ENCODE peak calls at places on chromosomes 11 and 22, in seven cellular contexts. U, C, I, F, G, N and J are unnamed samples.

GRCh38 chr22:40709752-40710413 is 30.6 kb downstream of the MCHR1 start:
- DNase-seq in G (no peak), U (no peak), N (no peak), F (no peak), I (peak; percentile 25), C (no peak), J (peak; percentile 32)

GRCh38 chr11:115238802-115239201 is 265.4 kb downstream of the CADM1 start:
- DNase-seq in U (no peak), F (no peak), C (no peak), G (no peak), N (no peak), I (no peak), J (no peak)

GRCh38 chr22:23837911-23838685 is 708 bp downstream of the DERL3 start:
- DNase-seq in C (no peak), U (no peak), G (no peak), N (no peak), F (no peak), I (no peak), J (no peak)

GRCh38 chr11:396948-397548 is 3.0 kb downstream of the PKP3 start:
- DNase-seq in N (no peak), I (peak; percentile 58), F (peak; percentile 63), G (peak; percentile 47), U (no peak), C (no peak), J (no peak)

GRCh38 chr11:62552931-62553838 is 6.6 kb upstream of the AHNAK start:
- DNase-seq in U (peak; percentile 91), I (peak; percentile 90), F (peak; percentile 81), G (peak; percentile 67), N (peak; percentile 47), C (peak; percentile 72), J (peak; percentile 79)

GRCh38 chr11:130781906-130782305 is 134.4 kb downstream of the SNX19 start:
- DNase-seq in I (no peak), C (no peak), N (no peak), G (no peak), F (no peak), U (no peak), J (no peak)

GRCh38 chr11:7490054-7490453 is 4.7 kb downstream of the OLFML1 start:
- DNase-seq in U (no peak), F (no peak), I (no peak), G (no peak), N (no peak), C (no peak), J (no peak)

GRCh38 chr11:107851704-107852315 is 6.8 kb downstream of the SLC35F2 start:
- DNase-seq in G (no peak), U (no peak), C (no peak), F (no peak), N (no peak), I (peak; percentile 67), J (no peak)

GRCh38 chr22:17271711-17272451 is 52.6 kb upstream of the ADA2 start:
- DNase-seq in I (no peak), F (no peak), G (no peak), N (no peak), C (no peak), U (no peak), J (no peak)

GRCh38 chr22:43186272-43187170 is at the start of gene TTLL12:
- DNase-seq in I (peak; percentile 56), G (peak; percentile 48), N (peak; percentile 62), F (peak; percentile 63), C (peak; percentile 53), U (no peak), J (no peak)

GRCh38 chr22:46614070-46614931 is 5.9 kb upstream of the GRAMD4 start:
- DNase-seq in N (peak; percentile 49), U (no peak), C (peak; percentile 87), G (peak; percentile 61), I (peak; percentile 55), F (no peak), J (no peak)

GRCh38 chr22:35894464-35894878 is 134.2 kb downstream of the RBFOX2 start:
- DNase-seq in F (no peak), U (no peak), N (no peak), I (peak; percentile 15), C (no peak), G (no peak), J (peak; percentile 28)

GRCh38 chr11:473975-474785 is 24.1 kb downstream of the PTDSS2 start:
- DNase-seq in F (no peak), I (no peak), C (no peak), G (no peak), U (no peak), N (no peak), J (no peak)

GRCh38 chr11:113574586-113574985 is 99.4 kb upstream of the DRD2 start:
- DNase-seq in I (no peak), U (no peak), C (no peak), F (no peak), N (no peak), G (no peak), J (no peak)

GRCh38 chr11:123587559-123587958 is 66.9 kb downstream of the SCN3B start:
- DNase-seq in C (no peak), U (no peak), N (no peak), I (peak; percentile 39), G (no peak), F (no peak), J (no peak)

GRCh38 chr22:45516163-45516562 is 13.5 kb downstream of the FBLN1 start:
- DNase-seq in U (no peak), C (no peak), F (no peak), G (no peak), I (no peak), N (no peak), J (no peak)

GRCh38 chr22:45515678-45516077 is 13.0 kb downstream of the FBLN1 start:
- DNase-seq in F (no peak), I (no peak), U (no peak), G (no peak), C (no peak), N (no peak), J (no peak)

GRCh38 chr22:45521178-45521577 is 18.5 kb downstream of the FBLN1 start:
- DNase-seq in N (no peak), G (no peak), I (no peak), U (peak; percentile 18), C (no peak), F (no peak), J (no peak)

GRCh38 chr22:45516923-45517675 is 14.4 kb downstream of the FBLN1 start:
- DNase-seq in G (no peak), I (no peak), F (no peak), C (no peak), N (no peak), U (no peak), J (no peak)

DNA sequence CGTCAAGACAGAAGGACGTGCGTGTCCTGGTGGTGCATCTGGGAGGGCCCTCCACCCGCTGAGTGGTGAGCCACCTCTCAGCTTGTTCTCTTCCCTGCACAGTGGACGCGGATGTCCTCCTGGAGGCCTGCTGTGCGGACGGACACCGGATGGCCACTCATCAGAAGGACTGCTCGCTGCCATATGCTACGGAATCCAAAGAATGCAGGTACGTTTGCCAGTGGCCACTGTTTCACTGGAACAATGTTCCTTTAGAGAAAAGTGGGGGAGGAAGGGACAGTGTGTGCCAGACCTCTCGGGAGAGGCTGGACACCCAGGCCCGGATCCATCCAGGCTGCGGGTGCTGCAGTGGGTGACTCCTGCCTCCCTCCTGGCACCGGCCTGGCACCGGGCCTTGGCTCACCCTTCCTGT is 15.9 kb downstream of the FBLN1 start:
- DNase-seq in F (no peak), U (no peak), G (no peak), N (no peak), I (no peak), C (no peak), J (no peak)
- H3K27me3 ChIP-seq in F (no peaks in the 10 kb centered on the region), U (no peaks in the 10 kb centered on the region), G (no peaks in the 10 kb centered on the region), N (no peaks in the 10 kb centered on the region), I (no peaks in the 10 kb centered on the region), C (no peaks in the 10 kb centered on the region), J (no peaks in the 10 kb centered on the region)

GRCh38 chr11:86151188-86152005 is 82.5 kb upstream of the PICALM start:
- DNase-seq in I (no peak), F (no peak), N (no peak), C (no peak), U (no peak), G (no peak), J (no peak)

GRCh38 chr11:86152006-86152862 is 83.3 kb upstream of the PICALM start:
- DNase-seq in I (no peak), C (no peak), U (no peak), N (no peak), G (no peak), F (no peak), J (no peak)

GRCh38 chr11:86150826-86151187 is 81.9 kb upstream of the PICALM start:
- DNase-seq in I (no peak), C (no peak), N (no peak), G (no peak), F (no peak), U (no peak), J (no peak)

GRCh38 chr11:86148339-86148738 is 79.5 kb upstream of the PICALM start:
- DNase-seq in C (no peak), I (no peak), G (no peak), U (no peak), N (no peak), F (no peak), J (no peak)

DNA sequence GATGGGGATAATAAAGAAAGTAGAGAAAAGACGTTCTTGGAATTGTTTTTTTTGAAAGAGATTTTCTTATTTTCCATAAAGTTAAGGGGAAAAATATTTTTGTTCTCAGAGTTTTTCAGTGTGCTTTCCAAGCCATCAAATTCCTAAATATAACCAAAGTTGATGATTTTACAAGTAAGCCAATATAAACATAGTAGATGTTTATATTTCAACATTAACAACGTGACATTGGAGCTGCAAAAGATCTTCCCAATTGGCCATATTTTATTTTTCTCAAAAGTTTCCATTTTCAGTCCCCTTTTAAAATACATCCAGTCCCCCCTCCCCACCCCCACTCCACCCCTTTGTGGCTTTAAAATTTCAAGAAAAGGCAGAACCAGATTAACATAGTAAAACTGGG is 80.9 kb upstream of the PICALM start:
- DNase-seq in U (no peak), G (no peak), F (no peak), N (no peak), C (no peak), I (no peak), J (no peak)
- H3K27me3 ChIP-seq in U (no peaks in the 10 kb centered on the region), G (no peaks in the 10 kb centered on the region), F (no peaks in the 10 kb centered on the region), N (no peaks in the 10 kb centered on the region), C (no peaks in the 10 kb centered on the region), I (no peaks in the 10 kb centered on the region), J (no peaks in the 10 kb centered on the region)

GRCh38 chr11:69647349-69647748 is 6.4 kb downstream of the CCND1 start:
- DNase-seq in C (no peak), N (no peak), F (no peak), U (no peak), I (no peak), G (no peak), J (no peak)
- H3K27me3 ChIP-seq in C (no peaks in the 10 kb centered on the region), N (no peaks in the 10 kb centered on the region), F (no peaks in the 10 kb centered on the region), U (no peaks in the 10 kb centered on the region), I (peaks cover 4% of the 10 kb centered on the region), G (no peaks in the 10 kb centered on the region), J (peaks cover 5% of the 10 kb centered on the region)

DNA sequence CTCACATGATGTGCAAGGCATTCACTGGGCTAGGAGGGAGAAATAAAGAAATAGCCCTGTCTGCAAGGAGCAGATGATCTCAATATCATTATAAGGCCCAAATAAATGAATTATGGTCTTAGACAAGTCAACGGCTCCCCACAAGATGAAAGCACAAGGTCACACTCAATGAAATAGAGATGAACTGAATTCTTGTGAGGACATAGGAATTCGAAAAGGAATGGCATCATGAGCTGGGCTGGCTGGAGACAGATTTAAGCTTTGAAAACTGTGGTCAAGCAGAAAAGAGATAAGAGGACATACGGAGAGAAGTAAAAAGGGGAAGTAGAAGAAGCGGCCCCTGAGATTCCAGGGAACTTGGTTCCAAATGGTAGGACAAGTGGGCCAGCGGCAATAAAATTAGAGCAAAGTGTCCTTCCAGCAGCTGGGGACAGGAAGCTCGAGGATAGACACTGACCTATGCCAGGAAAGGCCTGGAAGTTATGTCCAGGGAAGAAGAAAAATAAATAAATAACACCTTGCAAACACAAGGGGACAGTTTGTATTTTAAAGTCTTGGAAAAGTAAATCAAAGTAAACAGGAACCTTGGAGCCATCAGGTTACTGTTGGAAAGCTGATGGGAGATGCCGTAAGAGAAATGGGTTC is 37.9 kb downstream of the GALNT18 start:
- DNase-seq in C (no peak), F (no peak), I (no peak), N (no peak), G (no peak), U (no peak), J (no peak)
- H3K27me3 ChIP-seq in C (no peaks in the 10 kb centered on the region), F (peaks cover 5% of the 10 kb centered on the region), I (no peaks in the 10 kb centered on the region), N (no peaks in the 10 kb centered on the region), G (peaks cover 3% of the 10 kb centered on the region), U (no peaks in the 10 kb centered on the region), J (no peaks in the 10 kb centered on the region)